ENCODE peak calls at places on chromosome 7, in five cellular contexts. One of them, this sample, is unnamed.

GRCh38 chr7:101590663-101591435 is 38.2 kb downstream of the MYL10 start:
- DNase-seq in GM12878: no peak
- DNase-seq in HepG2: no peak
- DNase-seq in GM12892: no peak
- DNase-seq in K562: no peak
- DNase-seq in this sample: no peak

GRCh38 chr7:148941598-148942280 is 57.6 kb upstream of the EZH2 start:
- DNase-seq in GM12878: no peak
- DNase-seq in HepG2: peak
- DNase-seq in GM12892: no peak
- DNase-seq in K562: peak
- DNase-seq in this sample: no peak

GRCh38 chr7:11698273-11698930 is 133.6 kb downstream of the THSD7A start:
- DNase-seq in GM12878: no peak
- DNase-seq in HepG2: no peak
- DNase-seq in GM12892: no peak
- DNase-seq in K562: no peak
- DNase-seq in this sample: no peak

GRCh38 chr7:94250124-94250523 is 144.6 kb upstream of the COL1A2 start:
- DNase-seq in GM12878: no peak
- DNase-seq in HepG2: no peak
- DNase-seq in GM12892: no peak
- DNase-seq in K562: no peak
- DNase-seq in this sample: no peak

GRCh38 chr7:137771679-137772078 is 75.1 kb downstream of the DGKI start:
- DNase-seq in GM12878: no peak
- DNase-seq in HepG2: no peak
- DNase-seq in GM12892: no peak
- DNase-seq in K562: no peak
- DNase-seq in this sample: no peak

GRCh38 chr7:33420311-33420710 is 290.9 kb downstream of the BBS9 start:
- DNase-seq in GM12878: no peak
- DNase-seq in HepG2: no peak
- DNase-seq in GM12892: no peak
- DNase-seq in K562: no peak
- DNase-seq in this sample: no peak

GRCh38 chr7:70789481-70790214 is 342.3 kb upstream of the GALNT17 start:
- DNase-seq in GM12878: no peak
- DNase-seq in HepG2: no peak
- DNase-seq in GM12892: no peak
- DNase-seq in K562: no peak
- DNase-seq in this sample: no peak

GRCh38 chr7:134502463-134502862 is 24.9 kb upstream of the AKR1B10 start:
- DNase-seq in GM12878: no peak
- DNase-seq in HepG2: no peak
- DNase-seq in GM12892: no peak
- DNase-seq in K562: no peak
- DNase-seq in this sample: no peak

GRCh38 chr7:3260425-3260762 is 40.7 kb upstream of the SDK1 start:
- DNase-seq in GM12878: no peak
- DNase-seq in HepG2: no peak
- DNase-seq in GM12892: no peak
- DNase-seq in K562: no peak
- DNase-seq in this sample: no peak

GRCh38 chr7:18509491-18509890 is 13.9 kb downstream of the HDAC9 start:
- DNase-seq in GM12878: no peak
- DNase-seq in HepG2: no peak
- DNase-seq in GM12892: no peak
- DNase-seq in K562: no peak
- DNase-seq in this sample: no peak

GRCh38 chr7:26500749-26501352 is 209.2 kb downstream of the SNX10 start:
- DNase-seq in GM12878: no peak
- DNase-seq in HepG2: peak
- DNase-seq in GM12892: no peak
- DNase-seq in K562: no peak
- DNase-seq in this sample: peak

GRCh38 chr7:74483402-74484336 is 30.0 kb downstream of the GTF2IRD1 start:
- DNase-seq in GM12878: no peak
- DNase-seq in HepG2: no peak
- DNase-seq in GM12892: no peak
- DNase-seq in K562: no peak
- DNase-seq in this sample: no peak

GRCh38 chr7:123571684-123572083 is 14.1 kb upstream of the NDUFA5 start:
- DNase-seq in GM12878: no peak
- DNase-seq in HepG2: no peak
- DNase-seq in GM12892: no peak
- DNase-seq in K562: no peak
- DNase-seq in this sample: no peak

GRCh38 chr7:85554294-85554877 is 367.5 kb upstream of the SEMA3D start:
- DNase-seq in GM12878: no peak
- DNase-seq in HepG2: peak
- DNase-seq in GM12892: no peak
- DNase-seq in K562: peak
- DNase-seq in this sample: no peak

GRCh38 chr7:16791895-16792294 is 12.9 kb downstream of the AGR2 start:
- DNase-seq in GM12878: no peak
- DNase-seq in HepG2: no peak
- DNase-seq in GM12892: no peak
- DNase-seq in K562: no peak
- DNase-seq in this sample: no peak

GRCh38 chr7:155412416-155413253 is 45.3 kb upstream of the EN2 start:
- DNase-seq in GM12878: no peak
- DNase-seq in HepG2: peak
- DNase-seq in GM12892: peak
- DNase-seq in K562: peak
- DNase-seq in this sample: peak

GRCh38 chr7:136386876-136387275 is 409.7 kb upstream of the MTPN start:
- DNase-seq in GM12878: no peak
- DNase-seq in HepG2: no peak
- DNase-seq in GM12892: no peak
- DNase-seq in K562: no peak
- DNase-seq in this sample: no peak

GRCh38 chr7:732094-732541 is 5.0 kb upstream of the PRKAR1B start:
- DNase-seq in GM12878: no peak
- DNase-seq in HepG2: peak
- DNase-seq in GM12892: no peak
- DNase-seq in K562: no peak
- DNase-seq in this sample: no peak

GRCh38 chr7:95209276-95209675 is 115.1 kb downstream of the PON1 start:
- DNase-seq in GM12878: no peak
- DNase-seq in HepG2: no peak
- DNase-seq in GM12892: no peak
- DNase-seq in K562: no peak
- DNase-seq in this sample: no peak

GRCh38 chr7:131173148-131173890 is 154.4 kb upstream of the MKLN1 start:
- DNase-seq in GM12878: no peak
- DNase-seq in HepG2: no peak
- DNase-seq in GM12892: no peak
- DNase-seq in K562: no peak
- DNase-seq in this sample: no peak

GRCh38 chr7:98802781-98803110 is 67.1 kb downstream of the TMEM130 start:
- DNase-seq in GM12878: peak
- DNase-seq in HepG2: no peak
- DNase-seq in GM12892: no peak
- DNase-seq in K562: no peak
- DNase-seq in this sample: peak

GRCh38 chr7:49174396-49174795 is 250.0 kb downstream of the CDC14C start:
- DNase-seq in GM12878: no peak
- DNase-seq in HepG2: no peak
- DNase-seq in GM12892: no peak
- DNase-seq in K562: no peak
- DNase-seq in this sample: no peak
- TF ChIP-seq TAF1 in GM12878: no peak
- TF ChIP-seq TAF1 in HepG2: no peak
- TF ChIP-seq TAF1 in GM12892: no peak
- TF ChIP-seq TAF1 in K562: no peak
- TF ChIP-seq TAF1 in this sample: no peak

GRCh38 chr7:112789824-112790650 is at the start of gene TMEM168:
- DNase-seq in GM12878: peak
- DNase-seq in HepG2: peak
- DNase-seq in GM12892: peak
- DNase-seq in K562: peak
- DNase-seq in this sample: peak
- TF ChIP-seq POLR2A in GM12878: peak
- TF ChIP-seq POLR2A in HepG2: peak
- TF ChIP-seq POLR2A in GM12892: peak
- TF ChIP-seq POLR2A in K562: peak
- TF ChIP-seq POLR2A in this sample: peak

GRCh38 chr7:105678811-105679495 is 97.7 kb upstream of the EFCAB10 start:
- DNase-seq in GM12878: no peak
- DNase-seq in HepG2: no peak
- DNase-seq in GM12892: peak
- DNase-seq in K562: no peak
- DNase-seq in this sample: no peak
- TF ChIP-seq POLR2AphosphoS5 in GM12878: no peak
- TF ChIP-seq POLR2AphosphoS5 in HepG2: no peak
- TF ChIP-seq POLR2AphosphoS5 in GM12892: no peak
- TF ChIP-seq POLR2AphosphoS5 in K562: no peak
- TF ChIP-seq POLR2AphosphoS5 in this sample: no peak

GRCh38 chr7:22667562-22668239 is 59.3 kb upstream of the IL6 start:
- DNase-seq in GM12878: no peak
- DNase-seq in HepG2: no peak
- DNase-seq in GM12892: no peak
- DNase-seq in K562: no peak
- DNase-seq in this sample: no peak
- TF ChIP-seq TAF1 in GM12878: no peak
- TF ChIP-seq TAF1 in HepG2: no peak
- TF ChIP-seq TAF1 in GM12892: no peak
- TF ChIP-seq TAF1 in K562: no peak
- TF ChIP-seq TAF1 in this sample: no peak

DNA sequence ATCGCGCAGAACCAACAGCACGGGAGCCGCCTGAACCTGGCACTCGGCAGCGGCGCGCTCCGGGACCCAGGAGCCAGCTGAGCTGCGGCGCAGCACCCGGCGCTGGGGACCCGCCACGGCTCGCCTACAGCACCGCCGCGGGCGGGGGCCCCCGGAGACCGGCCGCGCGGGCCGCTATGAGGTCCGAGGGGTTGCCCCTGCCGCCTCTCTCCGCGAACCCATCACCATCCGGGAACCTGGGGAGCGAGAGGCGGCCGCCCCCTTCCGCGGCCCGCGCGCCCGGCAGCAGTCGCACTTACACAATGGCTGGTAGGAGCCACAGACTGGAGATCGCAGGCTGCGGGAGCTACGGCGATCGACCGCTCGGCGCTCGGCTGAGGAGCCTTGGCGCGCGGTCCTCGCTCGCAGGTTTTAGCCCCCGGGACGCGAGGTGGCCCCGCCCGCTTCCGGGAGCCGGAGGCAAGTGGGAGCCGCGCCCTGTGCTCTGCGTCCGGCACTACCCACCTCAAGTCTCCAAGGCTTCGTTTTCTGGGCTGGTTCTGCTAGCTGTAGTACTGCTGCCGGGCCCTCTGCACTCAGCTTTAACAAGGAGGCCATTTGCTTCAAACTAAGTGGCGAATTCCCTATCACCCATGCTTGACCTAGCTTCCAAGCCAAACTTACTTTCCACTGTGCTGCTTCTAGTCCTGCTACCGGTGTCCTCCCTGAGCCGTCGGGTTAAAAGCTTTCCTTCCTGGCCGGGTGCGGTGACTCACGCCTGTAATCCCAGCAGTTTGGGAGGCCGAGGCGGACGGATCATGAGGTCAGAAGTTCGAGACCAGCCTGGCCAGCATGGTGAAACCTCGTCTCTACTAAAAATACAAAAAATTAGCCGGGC is at the start of gene TPK1:
- DNase-seq in GM12878: peak
- DNase-seq in HepG2: peak
- DNase-seq in GM12892: peak
- DNase-seq in K562: peak
- DNase-seq in this sample: peak
- TF ChIP-seq POLR2A in GM12878: peak
- TF ChIP-seq POLR2A in HepG2: peak
- TF ChIP-seq POLR2A in GM12892: peak
- TF ChIP-seq POLR2A in K562: peak
- TF ChIP-seq POLR2A in this sample: peak

DNA sequence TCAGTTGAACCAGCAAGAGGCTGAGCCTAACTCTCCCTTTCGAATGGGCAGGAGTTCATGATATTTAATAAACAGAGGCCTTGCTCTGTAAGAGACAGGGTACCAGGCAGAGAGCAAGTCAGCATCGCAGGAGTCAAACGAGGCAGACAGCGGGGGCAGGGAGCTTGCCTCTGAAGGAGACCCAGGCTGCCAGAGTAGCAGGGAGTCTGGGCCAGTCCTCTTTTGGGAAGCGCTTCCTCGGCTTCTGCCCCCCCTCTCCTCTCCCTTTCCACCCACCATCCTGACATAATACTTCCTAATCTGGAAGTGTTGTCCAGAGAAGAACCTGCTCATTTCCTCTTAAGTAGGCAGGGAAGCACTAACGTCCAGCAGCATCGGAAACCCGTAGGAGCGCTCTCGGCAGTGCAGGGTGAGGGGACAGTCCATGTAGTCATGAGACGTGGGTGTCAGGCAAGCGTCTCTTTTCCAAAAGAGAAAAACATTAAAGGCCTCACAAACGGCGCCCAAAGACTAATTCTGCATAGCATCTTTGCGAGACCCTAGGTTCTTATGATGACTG is 171.1 kb downstream of the EGFR start:
- DNase-seq in GM12878: no peak
- DNase-seq in HepG2: no peak
- DNase-seq in GM12892: no peak
- DNase-seq in K562: no peak
- DNase-seq in this sample: no peak
- TF ChIP-seq POLR2AphosphoS5 in GM12878: no peak
- TF ChIP-seq POLR2AphosphoS5 in HepG2: no peak
- TF ChIP-seq POLR2AphosphoS5 in GM12892: no peak
- TF ChIP-seq POLR2AphosphoS5 in K562: no peak
- TF ChIP-seq POLR2AphosphoS5 in this sample: no peak

DNA sequence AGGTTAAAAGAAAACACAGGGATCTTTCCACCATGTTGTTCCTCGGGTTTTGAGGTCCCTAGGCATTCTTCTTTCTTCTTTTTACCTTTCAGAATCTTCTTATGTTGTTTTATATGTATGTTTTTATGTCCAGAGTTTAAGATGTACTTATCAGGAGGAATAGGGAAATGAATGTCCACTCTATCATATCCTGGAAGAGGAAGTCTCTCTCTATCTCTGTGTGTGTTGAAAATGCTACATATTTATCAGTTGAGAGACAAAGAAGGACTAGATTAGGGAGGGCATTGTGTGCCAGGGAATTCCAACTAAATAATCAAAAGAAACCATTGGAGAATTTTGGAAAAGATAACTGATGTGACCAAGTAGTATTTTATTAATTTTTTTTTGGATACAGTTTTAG is 200.5 kb upstream of the POT1 start:
- DNase-seq in GM12878: no peak
- DNase-seq in HepG2: no peak
- DNase-seq in GM12892: no peak
- DNase-seq in K562: no peak
- DNase-seq in this sample: no peak
- TF ChIP-seq TAF1 in GM12878: no peak
- TF ChIP-seq TAF1 in HepG2: no peak
- TF ChIP-seq TAF1 in GM12892: no peak
- TF ChIP-seq TAF1 in K562: no peak
- TF ChIP-seq TAF1 in this sample: no peak

GRCh38 chr7:22822486-22823141 is at the start of gene TOMM7:
- DNase-seq in GM12878: peak
- DNase-seq in HepG2: peak
- DNase-seq in GM12892: peak
- DNase-seq in K562: peak
- DNase-seq in this sample: peak
- TF ChIP-seq POLR2A in GM12878: peak
- TF ChIP-seq POLR2A in HepG2: peak
- TF ChIP-seq POLR2A in GM12892: peak
- TF ChIP-seq POLR2A in K562: peak
- TF ChIP-seq POLR2A in this sample: peak